ENCODE peak calls at places on chromosomes 6 and 20, in seven cellular contexts. P, S, L, D, M, K and A are unnamed samples.

GRCh38 chr6:125747589-125748533 is 1.6 kb upstream of the HEY2 start:
- DNase-seq in P (no peak), S (no peak), L (no peak), D (peak), M (peak), K (peak), A (peak)

GRCh38 chr6:16337280-16337975 is 99.0 kb downstream of the GMPR start:
- DNase-seq in P (no peak), S (no peak), L (no peak), D (no peak), M (no peak), K (peak), A (no peak)

GRCh38 chr6:125231574-125232343 is 70.0 kb downstream of the HDDC2 start:
- DNase-seq in P (no peak), S (no peak), L (no peak), D (no peak), M (no peak), K (no peak), A (no peak)

GRCh38 chr20:16752082-16752481 is 3.9 kb downstream of the OTOR start:
- DNase-seq in P (no peak), S (no peak), L (no peak), D (no peak), M (no peak), K (no peak), A (no peak)

GRCh38 chr20:25495189-25495824 is 87.8 kb downstream of the GINS1 start:
- DNase-seq in P (no peak), S (no peak), L (no peak), D (no peak), M (no peak), K (no peak), A (no peak)

GRCh38 chr6:3269412-3269975 is 10.7 kb downstream of the PSMG4 start:
- DNase-seq in P (no peak), S (no peak), L (no peak), D (no peak), M (no peak), K (peak), A (no peak)

GRCh38 chr6:159801935-159802334 is 1.9 kb downstream of the PNLDC1 start:
- DNase-seq in P (no peak), S (no peak), L (no peak), D (no peak), M (no peak), K (no peak), A (no peak)

GRCh38 chr20:53522696-53523095 is 70.9 kb downstream of the ZNF217 start:
- DNase-seq in P (no peak), S (no peak), L (no peak), D (no peak), M (no peak), K (no peak), A (no peak)

GRCh38 chr20:64121586-64121985 is 14.2 kb upstream of the NPBWR2 start:
- DNase-seq in P (no peak), S (no peak), L (no peak), D (no peak), M (no peak), K (no peak), A (no peak)

GRCh38 chr6:131914967-131915751 is 36.0 kb downstream of the CCN2 start:
- DNase-seq in P (peak), S (peak), L (peak), D (peak), M (peak), K (peak), A (peak)

GRCh38 chr6:124655856-124656255 is 306.4 kb upstream of the RNF217 start:
- DNase-seq in P (no peak), S (no peak), L (no peak), D (no peak), M (no peak), K (no peak), A (no peak)